ENCODE peak calls at places on chromosomes 7 and 10, in eight cellular contexts. B is astrocyte, E is cardiac fibroblast, U is foreskin keratinocyte, K is B cell, T is HCT116, V is lung, R is GM06990. M is an unnamed sample.

GRCh38 chr7:107039199-107039900 is 5.2 kb upstream of the PRKAR2B start:
- DNase-seq in R (no peak), T (no peak), U (no peak), V (no peak), B (no peak), K (no peak), E (no peak), M (no peak)

GRCh38 chr7:121398246-121398645 is 2.1 kb upstream of the FAM3C start:
- DNase-seq in U (no peak), K (no peak), V (no peak), R (no peak), B (no peak), T (peak), E (peak), M (no peak)

GRCh38 chr7:39714447-39715091 is 91.2 kb downstream of the RALA start:
- DNase-seq in E (no peak), U (no peak), T (no peak), V (no peak), B (no peak), K (no peak), R (no peak), M (no peak)

GRCh38 chr7:19114591-19114855 is 2.9 kb downstream of the TWIST1 start:
- DNase-seq in K (no peak), V (no peak), U (no peak), B (peak), T (no peak), E (peak), R (no peak), M (no peak)

GRCh38 chr10:43853369-43853768 is 204.7 kb upstream of the ZNF32 start:
- DNase-seq in U (no peak), V (no peak), K (no peak), B (no peak), T (no peak), E (no peak), R (no peak), M (no peak)

GRCh38 chr10:10642741-10643280 is 374.9 kb upstream of the CELF2 start:
- DNase-seq in R (no peak), T (no peak), U (no peak), V (peak), B (peak), E (peak), K (no peak), M (no peak)

GRCh38 chr7:108347616-108348015 is 108.6 kb downstream of the NRCAM start:
- DNase-seq in T (no peak), V (no peak), K (no peak), U (peak), R (no peak), E (peak), B (peak), M (peak)

GRCh38 chr7:40680657-40681056 is 545.9 kb downstream of the SUGCT start:
- DNase-seq in K (no peak), V (no peak), B (no peak), R (no peak), U (no peak), E (peak), T (peak), M (no peak)

GRCh38 chr7:3265388-3265787 is 35.7 kb upstream of the SDK1 start:
- DNase-seq in U (no peak), K (no peak), R (no peak), V (no peak), E (no peak), T (no peak), B (no peak), M (no peak)

GRCh38 chr7:17633099-17633498 is 307.2 kb downstream of the SNX13 start:
- DNase-seq in T (peak), V (no peak), E (peak), U (no peak), B (peak), R (no peak), K (no peak), M (no peak)

GRCh38 chr7:6271091-6271658 is 1.2 kb downstream of the CYTH3 start:
- DNase-seq in V (peak), K (peak), U (no peak), B (no peak), T (no peak), E (peak), R (no peak), M (no peak)

GRCh38 chr10:132326925-132327324 is 5.1 kb upstream of the LRRC27 start:
- DNase-seq in V (no peak), T (no peak), K (no peak), U (no peak), B (no peak), R (no peak), E (no peak), M (no peak)

GRCh38 chr7:144720139-144720538 is 115.7 kb downstream of the TPK1 start:
- DNase-seq in R (no peak), E (peak), T (peak), U (peak), B (peak), K (no peak), V (no peak), M (no peak)

GRCh38 chr7:122198581-122198980 is 54.5 kb upstream of the AASS start:
- DNase-seq in K (no peak), R (no peak), B (no peak), T (no peak), U (no peak), E (no peak), V (no peak), M (no peak)

GRCh38 chr7:87287738-87288341 is 57.6 kb upstream of the CROT start:
- DNase-seq in V (no peak), T (no peak), B (no peak), E (no peak), R (no peak), U (no peak), K (no peak), M (no peak)

GRCh38 chr10:101772895-101773761 is 2.8 kb downstream of the FGF8 start:
- DNase-seq in T (no peak), B (no peak), R (no peak), V (no peak), K (no peak), U (no peak), E (no peak), M (no peak)

GRCh38 chr10:74824184-74825032 is 2.0 kb upstream of the KAT6B start:
- DNase-seq in T (no peak), E (no peak), R (peak), V (no peak), U (no peak), B (no peak), K (no peak), M (no peak)

GRCh38 chr10:5466451-5466996 is 32.8 kb downstream of the CALML5 start:
- DNase-seq in T (no peak), K (no peak), R (no peak), V (peak), B (peak), U (peak), E (no peak), M (no peak)

GRCh38 chr10:15724683-15725082 is 5.0 kb upstream of the ITGA8 start:
- DNase-seq in K (no peak), B (no peak), R (no peak), U (no peak), T (no peak), E (no peak), V (no peak), M (no peak)

GRCh38 chr7:112792431-112792830 is 2.2 kb upstream of the TMEM168 start:
- DNase-seq in R (no peak), E (no peak), B (no peak), U (no peak), K (no peak), T (no peak), V (no peak), M (no peak)

GRCh38 chr7:17298840-17299476 is 506 bp downstream of the AHR start:
- DNase-seq in T (no peak), U (peak), B (no peak), K (peak), E (no peak), V (peak), R (no peak), M (no peak)

GRCh38 chr7:148382585-148382984 is 208.0 kb upstream of the C7orf33 start:
- DNase-seq in B (no peak), U (no peak), E (no peak), V (no peak), K (no peak), T (no peak), R (no peak), M (no peak)

GRCh38 chr7:107180378-107180777 is 11.6 kb downstream of the HBP1 start:
- DNase-seq in T (peak), V (peak), U (peak), B (peak), E (peak), K (no peak), R (no peak), M (peak)

GRCh38 chr10:1739751-1740150 is 2.4 kb upstream of the ADARB2 start:
- DNase-seq in T (no peak), E (no peak), V (no peak), B (no peak), U (no peak), K (no peak), R (no peak), M (no peak)
- TF ChIP-seq CTCF in T (no peak), E (no peak), V (no peak), B (no peak), U (no peak), K (no peak), R (no peak), M (no peak)

GRCh38 chr7:41878331-41879112 is 175.6 kb upstream of the INHBA start:
- DNase-seq in T (no peak), K (no peak), V (no peak), R (no peak), E (no peak), B (peak), U (no peak), M (no peak)

GRCh38 chr7:41881313-41882130 is 178.6 kb upstream of the INHBA start:
- DNase-seq in K (peak), B (no peak), E (peak), T (no peak), U (no peak), R (peak), V (peak), M (no peak)

GRCh38 chr7:41879424-41879823 is 176.5 kb upstream of the INHBA start:
- DNase-seq in T (no peak), E (peak), U (no peak), V (no peak), K (no peak), R (no peak), B (peak), M (no peak)

GRCh38 chr7:41879113-41879385 is 176.2 kb upstream of the INHBA start:
- DNase-seq in E (peak), K (no peak), R (no peak), U (no peak), V (no peak), T (no peak), B (peak), M (no peak)

GRCh38 chr7:41880107-41880506 is 177.2 kb upstream of the INHBA start:
- DNase-seq in U (no peak), B (peak), R (no peak), T (no peak), E (peak), V (no peak), K (no peak), M (peak)
- TF ChIP-seq CTCF in U (no peak), B (no peak), R (no peak), T (no peak), E (no peak), V (no peak), K (no peak), M (no peak)

DNA sequence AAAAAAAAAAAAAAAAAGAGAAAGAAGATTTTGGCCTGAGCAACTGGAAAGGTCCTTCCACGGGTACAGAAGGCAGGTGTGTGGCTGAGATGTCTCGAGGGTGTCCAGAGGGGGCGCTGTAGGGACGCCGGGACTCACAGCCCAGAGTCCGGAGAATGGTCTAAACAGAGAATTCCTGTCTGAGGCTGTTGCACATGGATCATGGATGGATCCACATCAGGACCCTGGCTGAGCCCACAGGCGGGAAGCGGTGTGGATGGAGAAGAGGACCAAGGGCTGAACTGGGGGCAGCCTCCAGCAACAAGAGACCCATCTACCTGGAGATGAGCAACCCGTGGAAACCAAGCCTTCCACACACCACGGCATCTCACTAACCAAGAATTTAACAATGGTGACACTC is 55.0 kb downstream of the PKD1L1 start:
- DNase-seq in R (no peak), U (no peak), T (peak), V (peak), B (no peak), K (no peak), E (no peak), M (no peak)
- TF ChIP-seq CTCF in R (peak), U (peak), T (peak), V (no peak), B (no peak), K (no peak), E (peak), M (peak)

DNA sequence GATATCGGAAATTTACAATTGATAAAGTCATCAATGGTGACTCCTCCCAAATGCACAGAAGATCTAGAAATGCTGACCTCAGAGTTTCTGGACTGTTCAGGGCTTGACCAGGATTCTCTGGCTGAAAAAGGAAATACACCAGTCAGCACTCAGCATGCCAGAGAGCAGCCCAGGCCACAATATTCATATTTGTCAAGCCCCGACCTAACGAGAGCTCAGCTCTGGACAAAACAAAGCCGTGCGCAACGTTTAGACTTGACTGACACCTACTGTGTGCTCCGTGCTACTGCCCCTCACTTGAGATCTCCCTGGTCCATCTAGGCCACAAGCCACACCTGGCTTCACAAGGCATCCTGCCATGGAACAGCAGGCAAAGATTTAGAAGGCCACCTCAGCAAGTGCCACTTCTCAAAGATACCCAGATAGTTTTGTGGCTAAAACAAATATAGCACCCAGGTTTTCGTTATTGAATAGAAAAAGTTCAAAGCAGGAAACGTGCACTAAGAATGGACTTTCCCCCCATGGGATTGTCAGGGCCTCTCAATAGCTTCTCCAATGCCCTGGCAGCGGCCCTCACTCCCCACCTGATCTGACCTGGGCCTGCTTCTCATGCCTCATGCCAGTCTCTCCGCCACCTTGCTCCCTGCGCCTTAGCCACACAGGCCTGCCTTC is 218.3 kb downstream of the FAM107B start:
- DNase-seq in K (peak), U (no peak), B (no peak), R (no peak), T (no peak), E (no peak), V (no peak), M (no peak)
- TF ChIP-seq CTCF in K (peak), U (peak), B (no peak), R (peak), T (no peak), E (no peak), V (no peak), M (no peak)

GRCh38 chr7:117993377-117994003 is 120.2 kb upstream of the CTTNBP2 start:
- DNase-seq in U (no peak), V (no peak), K (no peak), B (peak), R (peak), T (peak), E (peak), M (no peak)
- TF ChIP-seq CTCF in U (peak), V (no peak), K (peak), B (peak), R (peak), T (peak), E (peak), M (no peak)

DNA sequence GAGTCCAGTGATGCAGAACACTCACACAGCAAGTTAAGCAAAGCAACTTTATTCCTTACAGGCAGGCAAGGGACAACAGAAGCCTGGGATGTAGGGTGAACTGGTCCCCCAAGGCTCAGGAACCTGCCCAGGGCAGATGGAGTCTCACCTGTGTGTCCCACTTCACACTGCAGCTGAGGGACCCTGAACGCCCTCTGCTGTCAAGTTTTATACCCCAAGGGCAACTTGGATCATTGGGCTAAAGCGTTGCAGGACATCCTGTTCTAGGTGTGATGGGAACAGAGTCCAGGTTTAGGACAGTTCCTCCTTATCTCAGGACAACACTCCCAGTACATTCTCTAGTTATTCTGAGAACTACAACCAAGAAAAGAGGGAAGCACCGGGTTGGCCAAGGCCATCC is 49.5 kb upstream of the ZNF746 start:
- DNase-seq in V (no peak), B (no peak), E (no peak), U (no peak), K (no peak), R (no peak), T (no peak), M (no peak)
- TF ChIP-seq CTCF in V (no peak), B (no peak), E (no peak), U (peak), K (no peak), R (peak), T (no peak), M (no peak)

DNA sequence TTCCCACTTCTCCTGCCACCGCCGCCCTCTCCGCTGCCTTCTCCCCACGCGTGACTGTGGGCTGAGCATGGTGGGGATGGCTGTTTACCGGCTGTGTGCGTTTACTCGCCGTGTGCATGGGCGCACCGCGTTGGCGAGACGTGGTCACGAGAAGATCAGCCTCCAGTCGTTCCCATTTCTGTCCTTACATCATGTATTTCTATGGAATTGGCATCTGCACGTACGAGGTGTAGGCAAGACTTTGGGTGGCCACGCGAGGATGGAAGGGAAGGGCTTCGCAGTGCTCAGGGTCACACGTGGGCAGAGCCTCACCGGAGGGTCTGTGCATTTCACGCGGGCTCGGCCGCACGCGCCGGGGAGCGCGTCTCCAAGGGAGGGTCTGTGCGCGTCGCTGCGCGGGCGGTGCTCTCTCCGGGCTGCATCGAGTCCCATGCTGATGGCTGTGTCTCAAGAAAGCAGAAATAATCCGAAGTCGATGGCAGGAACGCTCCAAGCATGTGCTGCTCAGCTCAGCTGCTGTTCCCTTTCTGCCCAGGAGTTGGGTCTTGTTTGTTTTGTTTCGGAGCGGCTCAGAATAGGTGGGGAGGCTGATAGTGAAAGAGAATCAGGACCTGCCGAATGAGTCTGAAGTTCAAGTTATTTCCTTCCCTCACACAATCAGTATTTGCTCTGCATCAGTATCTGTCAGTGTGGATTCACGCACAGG is 973 bp downstream of the CAMK1D start:
- DNase-seq in E (peak), V (peak), T (no peak), U (peak), K (peak), B (peak), R (peak), M (no peak)
- TF ChIP-seq CTCF in E (no peak), V (no peak), T (no peak), U (no peak), K (no peak), B (no peak), R (no peak), M (no peak)

GRCh38 chr7:99808766-99809165 is 19.0 kb upstream of the CYP3A43 start:
- DNase-seq in U (no peak), E (no peak), V (no peak), K (no peak), R (no peak), T (no peak), B (no peak), M (no peak)
- TF ChIP-seq CTCF in U (no peak), E (no peak), V (no peak), K (no peak), R (no peak), T (no peak), B (no peak), M (no peak)

DNA sequence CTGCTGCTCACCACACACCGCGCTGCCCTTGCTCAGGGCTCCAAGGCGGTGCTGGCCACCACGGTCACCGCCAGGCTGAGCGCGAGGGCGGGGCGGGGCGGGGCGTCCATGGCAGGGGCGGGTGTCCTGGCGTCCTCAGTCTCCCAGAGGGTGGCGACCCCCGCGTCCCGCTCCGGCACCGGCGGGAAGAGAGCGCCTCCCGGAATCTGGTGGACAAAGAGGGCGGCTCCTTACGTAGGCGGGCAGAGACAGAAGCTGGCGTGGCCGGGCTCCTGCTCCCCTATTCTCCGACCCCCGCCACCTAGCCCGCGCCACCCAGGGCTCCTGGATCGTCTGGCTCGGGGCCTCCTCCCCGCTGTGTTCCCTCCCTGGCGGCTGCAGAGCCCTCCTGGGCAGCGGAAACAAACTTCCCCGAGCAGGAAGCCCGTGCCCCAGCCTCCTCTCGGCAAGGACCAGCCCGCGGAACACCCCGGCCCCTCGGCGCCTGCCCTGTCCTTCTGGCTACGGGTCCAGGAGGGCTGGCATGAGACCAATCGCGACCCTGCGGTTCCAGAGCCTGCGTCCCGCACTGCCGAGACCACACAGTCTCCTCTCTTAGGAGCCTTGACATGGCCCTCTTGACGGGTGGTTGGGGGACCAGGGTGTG is 133.8 kb upstream of the ZNF92 start:
- DNase-seq in V (peak), T (no peak), B (peak), R (no peak), E (no peak), K (no peak), U (no peak), M (no peak)
- TF ChIP-seq CTCF in V (no peak), T (no peak), B (no peak), R (no peak), E (no peak), K (no peak), U (no peak), M (no peak)

GRCh38 chr7:1912472-1913289 is 242.6 kb downstream of the ELFN1 start:
- DNase-seq in U (no peak), T (no peak), R (no peak), V (no peak), B (peak), K (no peak), E (peak), M (peak)
- TF ChIP-seq CTCF in U (no peak), T (no peak), R (no peak), V (no peak), B (peak), K (no peak), E (peak), M (peak)